ENCODE peak calls at places on chromosome 19, in eight cellular contexts. I is breast epithelium, O is heart left ventricle, V is GM12892, H is tibial nerve, U is stomach, K is A549, A is esophagus squamous epithelium. T is an unnamed sample.

GRCh38 chr19:16134510-16134909 is 9.0 kb upstream of the HSH2D start:
- DNase-seq in O (no peak), U (no peak), K (no peak), H (no peak), V (no peak), A (no peak), I (no peak), T (no peak)

GRCh38 chr19:17448190-17448967 is at the start of gene TMEM221:
- DNase-seq in K (peak), U (peak), O (peak), A (no peak), H (peak), I (no peak), V (peak), T (no peak)

GRCh38 chr19:12194827-12195500 is 32.1 kb downstream of the ZNF136 start:
- DNase-seq in U (peak), K (no peak), O (peak), V (no peak), H (peak), I (peak), A (no peak), T (no peak)

GRCh38 chr19:14536926-14537692 is 7.7 kb downstream of the TECR start:
- DNase-seq in O (peak), I (peak), H (no peak), V (no peak), K (peak), U (peak), A (no peak), T (peak)

GRCh38 chr19:31537136-31537535 is 187.9 kb upstream of the TSHZ3 start:
- DNase-seq in O (no peak), V (no peak), K (no peak), U (no peak), A (no peak), H (no peak), I (no peak), T (no peak)

GRCh38 chr19:35828694-35829301 is 16.2 kb upstream of the PRODH2 start:
- DNase-seq in U (peak), V (no peak), I (no peak), O (peak), K (peak), A (no peak), H (no peak), T (no peak)

GRCh38 chr19:4639531-4640246 is 373 bp downstream of the TNFAIP8L1 start:
- DNase-seq in A (no peak), H (no peak), V (no peak), K (no peak), U (no peak), O (no peak), I (no peak), T (no peak)

GRCh38 chr19:15995536-15995935 is 46.7 kb downstream of the OR10H4 start:
- DNase-seq in H (no peak), O (no peak), U (no peak), K (no peak), A (no peak), V (no peak), I (no peak), T (no peak)

GRCh38 chr19:10863107-10863700 is 8.1 kb upstream of the CARM1 start:
- DNase-seq in O (no peak), V (no peak), U (peak), H (no peak), I (peak), A (no peak), K (no peak), T (no peak)

GRCh38 chr19:46716013-46716671 is 772 bp downstream of the PRKD2 start:
- DNase-seq in I (no peak), A (no peak), O (no peak), K (peak), H (no peak), U (peak), V (no peak), T (no peak)

GRCh38 chr19:19485161-19485997 is 30.0 kb downstream of the TSSK6 start:
- DNase-seq in U (no peak), V (no peak), K (no peak), H (no peak), O (peak), A (no peak), I (no peak), T (no peak)

GRCh38 chr19:35612224-35612558 is 344 bp upstream of the HAUS5 start:
- DNase-seq in H (no peak), O (no peak), K (no peak), U (no peak), A (no peak), V (no peak), I (no peak), T (no peak)

GRCh38 chr19:42942187-42942789 is 5.3 kb upstream of the PSG7 start:
- DNase-seq in H (no peak), U (no peak), O (no peak), V (no peak), A (no peak), K (peak), I (no peak), T (no peak)

GRCh38 chr19:5059191-5059579 is 90.3 kb downstream of the KDM4B start:
- DNase-seq in U (no peak), I (no peak), A (no peak), K (no peak), H (no peak), V (no peak), O (no peak), T (no peak)

GRCh38 chr19:31277516-31277915 is 71.7 kb downstream of the TSHZ3 start:
- DNase-seq in I (no peak), O (no peak), U (no peak), A (no peak), V (no peak), K (no peak), H (no peak), T (no peak)

GRCh38 chr19:9431475-9431874 is 3.9 kb downstream of the ZNF266 start:
- DNase-seq in K (no peak), O (no peak), V (no peak), H (no peak), I (no peak), U (no peak), A (no peak), T (peak)

GRCh38 chr19:39995794-39996193 is 1.1 kb upstream of the ZNF546 start:
- DNase-seq in K (no peak), H (no peak), V (no peak), O (no peak), I (no peak), A (no peak), U (no peak), T (no peak)

GRCh38 chr19:39996218-39996810 is 546 bp upstream of the ZNF546 start:
- DNase-seq in H (no peak), V (no peak), O (no peak), K (peak), A (no peak), I (no peak), U (no peak), T (peak)

GRCh38 chr19:39997595-39998216 is 846 bp downstream of the ZNF546 start:
- DNase-seq in U (no peak), A (no peak), O (no peak), H (no peak), K (no peak), I (no peak), V (no peak), T (no peak)

GRCh38 chr19:39998511-39998910 is 1.7 kb downstream of the ZNF546 start:
- DNase-seq in K (no peak), U (no peak), H (no peak), V (no peak), I (no peak), O (no peak), A (no peak), T (no peak)

DNA sequence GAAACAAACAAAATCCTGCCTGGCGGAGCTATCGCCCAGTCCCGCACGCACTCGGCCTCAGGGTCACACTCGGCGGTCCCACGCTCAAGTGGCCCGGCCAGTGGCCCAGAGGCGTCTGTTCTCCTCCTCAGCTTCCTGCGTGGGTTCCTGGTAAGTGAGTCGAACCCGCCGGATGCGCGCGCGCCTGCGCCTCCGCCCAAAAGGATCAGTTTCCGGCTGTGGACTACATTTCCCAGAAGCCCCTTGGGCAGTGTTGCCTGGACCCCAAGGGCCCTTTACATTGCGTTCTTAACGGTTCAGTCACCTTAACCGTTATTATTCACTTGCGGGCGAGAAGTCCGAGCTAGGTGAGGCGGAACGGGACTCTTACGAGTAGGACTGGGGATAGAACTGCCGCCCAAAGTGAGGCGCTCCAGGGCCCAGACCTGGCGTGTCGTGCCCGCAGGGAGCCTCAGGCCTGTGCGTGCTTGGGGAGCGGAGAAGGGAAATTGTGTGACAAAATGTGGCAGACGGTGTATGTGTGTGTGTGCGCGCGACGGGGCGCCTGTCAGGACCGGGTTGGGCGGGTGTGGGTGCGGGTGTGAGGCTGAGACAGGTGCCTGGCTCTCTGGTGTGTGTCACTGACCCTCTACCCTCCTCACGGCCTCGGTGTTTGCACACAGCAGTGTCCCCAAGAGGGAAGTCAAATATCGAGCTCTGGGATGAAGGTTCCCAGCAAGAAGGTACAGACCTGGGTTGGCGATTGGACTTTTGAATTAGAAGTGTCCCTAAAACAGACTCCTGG is at the start of gene ZNF546:
- DNase-seq in I (peak), U (peak), K (peak), O (peak), H (peak), V (peak), A (peak), T (peak)
- TF ChIP-seq POLR2A in I (peak), U (no peak), K (peak), O (peak), H (peak), V (peak), A (peak), T (peak)

GRCh38 chr19:29665215-29665825 is at the start of gene PLEKHF1:
- DNase-seq in I (peak), H (peak), K (peak), V (peak), O (peak), U (peak), A (no peak), T (peak)

GRCh38 chr19:29667390-29667783 is 2.1 kb downstream of the PLEKHF1 start:
- DNase-seq in O (no peak), K (no peak), V (no peak), H (no peak), I (no peak), A (no peak), U (no peak), T (no peak)

GRCh38 chr19:29666634-29667389 is 1.6 kb downstream of the PLEKHF1 start:
- DNase-seq in A (no peak), H (peak), O (peak), K (no peak), U (peak), I (peak), V (no peak), T (peak)

GRCh38 chr19:29664753-29665214 is 477 bp upstream of the PLEKHF1 start:
- DNase-seq in O (no peak), H (no peak), V (no peak), K (no peak), U (no peak), I (no peak), A (no peak), T (no peak)

DNA sequence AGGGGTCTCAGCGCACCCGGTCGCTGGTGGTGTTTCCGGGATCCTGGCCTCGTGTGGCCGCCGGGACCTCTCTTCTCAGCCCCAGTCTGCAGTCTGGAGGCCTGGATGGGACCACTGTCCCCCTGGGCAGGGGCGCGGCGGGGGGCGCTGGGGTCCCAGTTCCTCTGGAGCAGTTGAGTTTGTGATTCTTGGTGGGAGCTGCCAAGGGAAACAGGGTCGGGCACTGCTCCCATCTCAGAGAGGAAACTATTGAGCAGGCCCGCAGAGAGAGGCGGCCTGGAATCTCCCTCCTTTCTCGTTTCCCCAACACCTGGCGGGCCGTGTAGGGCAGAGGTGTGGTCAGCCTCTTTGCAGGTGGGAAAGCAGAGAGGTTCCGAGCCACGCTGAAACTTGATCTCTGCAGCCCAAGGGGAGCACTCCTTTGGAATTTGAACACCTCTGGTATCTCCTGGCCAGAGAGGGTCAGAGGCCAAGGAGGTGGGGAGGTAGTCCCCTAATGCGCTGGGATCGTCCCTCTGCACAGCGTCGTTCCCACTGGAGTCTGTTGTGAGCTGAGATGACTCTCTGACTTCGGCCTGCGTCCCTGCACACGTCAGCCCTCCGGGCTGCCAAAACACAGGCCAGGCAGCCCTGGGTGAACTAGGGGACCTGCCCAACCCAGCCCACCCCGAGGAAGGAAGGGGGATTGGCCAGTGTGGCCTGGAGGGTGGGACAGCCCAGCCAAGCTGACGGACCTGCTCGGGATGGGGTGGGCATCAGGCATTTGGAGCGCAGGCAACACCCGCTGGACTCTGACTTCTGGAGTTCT is 769 bp downstream of the PLEKHF1 start:
- DNase-seq in A (no peak), K (no peak), H (no peak), I (no peak), U (peak), V (no peak), O (peak), T (no peak)
- TF ChIP-seq POLR2A in A (peak), K (no peak), H (no peak), I (no peak), U (no peak), V (no peak), O (peak), T (no peak)

GRCh38 chr19:18470153-18470552 is 32.2 kb upstream of the ISYNA1 start:
- DNase-seq in K (no peak), I (no peak), A (no peak), H (no peak), V (no peak), U (no peak), O (no peak), T (no peak)
- TF ChIP-seq POLR2A in K (no peak), I (no peak), A (no peak), H (no peak), V (no peak), U (no peak), O (no peak), T (no peak)

DNA sequence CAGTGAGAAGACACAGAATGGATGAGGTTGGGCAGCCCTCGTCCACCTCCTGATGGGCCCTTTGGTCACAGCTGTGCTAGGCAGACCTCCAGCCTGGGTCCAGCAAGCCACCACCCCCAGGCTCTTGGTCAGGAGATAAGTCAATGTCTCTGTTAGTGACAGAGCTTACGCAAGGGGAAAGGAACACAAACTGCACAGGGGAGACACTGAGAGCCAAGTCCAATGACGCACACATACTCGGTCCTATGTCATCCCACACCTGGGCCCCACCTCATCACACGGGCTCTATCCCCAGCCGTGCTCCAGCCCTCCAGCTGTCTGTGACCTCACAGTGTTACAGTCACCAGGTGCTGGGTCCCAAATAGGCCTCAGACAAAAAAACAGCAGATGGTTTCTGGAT is 19.6 kb downstream of the PEPD start:
- DNase-seq in O (peak), A (no peak), K (no peak), H (no peak), U (no peak), V (no peak), I (no peak), T (no peak)
- TF ChIP-seq POLR2A in O (no peak), A (no peak), K (no peak), H (no peak), U (no peak), V (no peak), I (no peak), T (no peak)

GRCh38 chr19:13270514-13271105 is 120.4 kb downstream of the IER2 start:
- DNase-seq in V (no peak), U (no peak), A (no peak), O (no peak), H (no peak), K (no peak), I (no peak), T (no peak)
- TF ChIP-seq POLR2A in V (no peak), U (no peak), A (no peak), O (no peak), H (no peak), K (no peak), I (no peak), T (no peak)

GRCh38 chr19:3201911-3202310 is 16.2 kb downstream of the NCLN start:
- DNase-seq in H (no peak), U (no peak), K (no peak), V (no peak), I (no peak), A (no peak), O (no peak), T (no peak)

GRCh38 chr19:3196933-3197205 is 11.1 kb downstream of the NCLN start:
- DNase-seq in V (no peak), I (no peak), H (no peak), A (no peak), K (no peak), O (peak), U (no peak), T (no peak)

GRCh38 chr19:3196064-3196932 is 10.6 kb downstream of the NCLN start:
- DNase-seq in H (no peak), A (no peak), O (peak), K (no peak), V (no peak), I (no peak), U (no peak), T (no peak)

GRCh38 chr19:3201072-3201700 is 15.5 kb downstream of the NCLN start:
- DNase-seq in A (no peak), I (no peak), V (no peak), O (no peak), U (no peak), H (no peak), K (no peak), T (no peak)

DNA sequence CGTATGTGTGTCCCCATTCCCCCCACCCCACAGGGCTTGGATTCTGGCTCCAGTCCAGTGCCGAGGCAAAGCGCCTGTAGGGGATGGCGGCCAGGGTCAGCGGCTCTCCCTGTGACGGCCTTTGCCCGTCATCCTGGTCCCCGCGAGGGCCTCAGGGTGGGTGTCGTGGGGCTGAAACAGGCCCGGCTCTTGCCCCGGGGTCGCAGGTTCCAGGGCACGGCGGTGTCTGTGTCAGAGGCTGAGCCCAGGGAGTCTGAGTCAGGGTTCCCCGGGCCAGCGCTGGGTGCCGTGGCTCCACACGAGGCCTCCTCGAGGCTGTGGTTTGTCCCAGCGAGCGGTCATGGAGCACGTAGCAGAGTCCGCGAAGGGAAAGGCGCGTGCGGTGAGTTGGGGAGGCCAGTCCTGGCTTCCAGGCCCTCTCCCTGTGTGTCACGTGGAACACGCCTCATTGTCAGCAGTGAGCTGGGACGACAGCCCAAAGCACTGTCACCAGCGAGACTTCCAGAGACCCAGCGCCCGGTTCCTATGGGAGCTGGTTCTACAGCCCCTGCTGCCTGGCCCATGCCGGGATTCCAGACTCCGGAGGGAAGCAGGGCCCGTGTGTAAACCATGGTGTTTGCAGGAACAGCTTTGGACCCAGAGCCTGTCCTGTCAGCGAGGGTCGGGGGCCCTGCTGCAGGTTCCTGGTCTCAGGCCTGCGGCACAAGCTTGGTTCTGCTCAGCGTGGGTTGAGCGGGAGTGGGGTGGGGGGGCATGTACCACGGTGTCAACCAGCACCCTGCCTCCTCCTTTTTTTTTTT is 13.4 kb downstream of the NCLN start:
- DNase-seq in O (peak), A (no peak), H (no peak), I (no peak), K (no peak), V (no peak), U (no peak), T (no peak)
- TF ChIP-seq POLR2A in O (no peak), A (no peak), H (no peak), I (no peak), K (no peak), V (no peak), U (no peak), T (no peak)

GRCh38 chr19:36837902-36838783 is at the start of gene ZNF790:
- DNase-seq in K (peak), A (peak), V (peak), H (peak), I (peak), U (peak), O (peak), T (peak)
- TF ChIP-seq POLR2A in K (peak), A (no peak), V (peak), H (no peak), I (no peak), U (no peak), O (no peak), T (no peak)

GRCh38 chr19:50202399-50202798 is 1.0 kb upstream of the MYH14 start:
- DNase-seq in K (no peak), I (no peak), A (no peak), V (no peak), U (no peak), O (no peak), H (no peak), T (no peak)

GRCh38 chr19:50204081-50204428 is 633 bp downstream of the MYH14 start:
- DNase-seq in I (no peak), O (no peak), H (no peak), V (no peak), U (no peak), K (no peak), A (no peak), T (no peak)

GRCh38 chr19:50204811-50205675 is 1.6 kb downstream of the MYH14 start:
- DNase-seq in O (peak), U (peak), V (no peak), H (no peak), K (no peak), I (peak), A (no peak), T (no peak)

GRCh38 chr19:50202962-50203280 is 501 bp upstream of the MYH14 start:
- DNase-seq in H (no peak), V (no peak), U (no peak), A (no peak), I (no peak), K (no peak), O (no peak), T (no peak)

GRCh38 chr19:50203281-50204080 is at the start of gene MYH14:
- DNase-seq in U (peak), I (peak), K (peak), O (peak), V (no peak), H (peak), A (no peak), T (no peak)
- TF ChIP-seq POLR2A in U (no peak), I (peak), K (peak), O (peak), V (no peak), H (peak), A (no peak), T (no peak)

T was measured in H54.